ENCODE peak calls at places on chromosome 1, in four cellular contexts. L is K562, X is H1, V is HCT116. F is an unnamed sample.

GRCh38 chr1:75588779-75589475 is 22.0 kb downstream of the SLC44A5 start:
- DNase-seq in L (no peak), X (no peak), V (no peak), F (no peak)

GRCh38 chr1:9909222-9910046 is 635 bp downstream of the CTNNBIP1 start:
- DNase-seq in L (peak), X (no peak), V (no peak), F (no peak)

GRCh38 chr1:236325567-236325966 is 43.8 kb upstream of the ERO1B start:
- DNase-seq in L (no peak), X (no peak), V (no peak), F (no peak)

GRCh38 chr1:206895320-206895719 is 1.9 kb upstream of the IL24 start:
- DNase-seq in L (no peak), X (no peak), V (no peak), F (no peak)

GRCh38 chr1:8871965-8872399 is 6.5 kb downstream of the ENO1 start:
- DNase-seq in L (no peak), X (no peak), V (no peak), F (no peak)

GRCh38 chr1:78005755-78006154 is 1.0 kb downstream of the DNAJB4 start:
- DNase-seq in L (no peak), X (no peak), V (peak), F (no peak)

GRCh38 chr1:229685149-229685548 is 59.1 kb downstream of the URB2 start:
- DNase-seq in L (no peak), X (no peak), V (no peak), F (no peak)

GRCh38 chr1:2174348-2175054 is 20.1 kb downstream of the FAAP20 start:
- DNase-seq in L (peak), X (peak), V (peak), F (no peak)

GRCh38 chr1:173249349-173249748 is 42.2 kb upstream of the TNFSF4 start:
- DNase-seq in L (no peak), X (no peak), V (no peak), F (no peak)

GRCh38 chr1:165279831-165280351 is 76.6 kb downstream of the LMX1A start:
- DNase-seq in L (no peak), X (no peak), V (no peak), F (no peak)

GRCh38 chr1:19047373-19047772 is 90.9 kb upstream of the IFFO2 start:
- DNase-seq in L (no peak), X (no peak), V (no peak), F (no peak)

GRCh38 chr1:167516404-167517388 is 1.6 kb downstream of the CD247 start:
- DNase-seq in L (no peak), X (no peak), V (no peak), F (no peak)
- TF ChIP-seq YY1 in L (no peak), X (no peak), V (no peak), F (no peak)

GRCh38 chr1:220890582-220890981 is 11.3 kb downstream of the HLX start:
- DNase-seq in L (no peak), X (no peak), V (no peak), F (no peak)

GRCh38 chr1:220893701-220894024 is 14.4 kb downstream of the HLX start:
- DNase-seq in L (no peak), X (no peak), V (no peak), F (no peak)

GRCh38 chr1:220891221-220892085 is 12.2 kb downstream of the HLX start:
- DNase-seq in L (no peak), X (no peak), V (no peak), F (no peak)

GRCh38 chr1:220892997-220893700 is 13.9 kb downstream of the HLX start:
- DNase-seq in L (no peak), X (no peak), V (no peak), F (no peak)

DNA sequence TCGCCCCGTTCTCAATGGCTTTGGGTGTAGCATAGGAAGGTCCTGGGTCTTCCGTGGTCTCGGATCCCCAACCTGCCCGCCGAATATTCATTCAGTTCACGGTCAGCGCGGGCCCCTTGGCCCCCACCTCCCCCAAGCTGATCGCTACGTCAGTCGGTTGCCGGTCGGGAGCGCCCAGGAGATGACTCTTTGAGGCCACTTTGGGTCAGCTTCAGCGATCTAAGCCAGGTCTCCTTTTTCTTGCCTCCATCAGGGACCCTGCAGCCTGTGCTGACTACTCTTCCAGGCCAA is 12.8 kb downstream of the HLX start:
- DNase-seq in L (no peak), X (no peak), V (no peak), F (no peak)
- H3K9ac ChIP-seq in L (no peak), X (no peak), V (no peak), F (no peak)

DNA sequence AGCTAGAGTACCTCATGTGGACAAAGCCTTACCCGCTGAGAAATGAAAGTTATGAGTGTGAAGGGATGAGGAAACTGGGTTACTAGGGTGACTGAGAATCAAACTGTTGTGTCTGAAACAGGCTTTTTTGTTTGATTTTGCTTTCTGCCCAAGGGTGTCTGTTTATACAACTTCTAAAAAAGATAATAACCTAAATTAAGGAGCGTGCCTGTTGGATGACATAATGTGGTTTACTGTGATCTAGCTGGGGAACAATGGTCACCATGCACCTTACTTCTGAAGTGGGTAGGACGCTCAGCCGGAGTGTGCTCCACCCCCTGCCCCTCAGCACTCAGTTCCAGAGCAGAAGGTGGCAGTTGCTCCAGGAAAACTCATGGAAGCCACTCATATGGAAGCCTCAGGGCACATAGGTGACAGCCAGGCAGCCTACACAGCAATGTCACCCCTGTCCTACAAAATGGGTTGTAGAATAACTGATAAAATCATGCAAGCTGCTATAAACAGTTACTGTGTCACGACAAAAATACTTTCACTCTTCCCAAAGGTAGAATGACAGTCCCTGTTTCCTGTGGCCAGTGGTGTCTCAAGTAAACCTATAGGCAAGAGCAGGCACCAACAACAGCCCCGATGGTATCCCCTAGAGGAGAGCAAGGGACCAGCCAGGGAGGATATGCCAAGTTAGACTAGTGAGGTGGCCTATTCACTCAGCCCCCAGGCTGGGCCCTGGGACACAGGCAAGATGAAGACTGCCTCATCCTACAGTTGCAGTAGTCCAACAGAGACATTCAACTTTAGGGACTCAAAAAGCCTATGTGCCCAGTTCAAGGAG is 29.3 kb downstream of the SIPA1L2 start:
- DNase-seq in L (no peak), X (no peak), V (no peak), F (no peak)
- TF ChIP-seq YY1 in L (no peak), X (no peak), V (no peak), F (no peak)

DNA sequence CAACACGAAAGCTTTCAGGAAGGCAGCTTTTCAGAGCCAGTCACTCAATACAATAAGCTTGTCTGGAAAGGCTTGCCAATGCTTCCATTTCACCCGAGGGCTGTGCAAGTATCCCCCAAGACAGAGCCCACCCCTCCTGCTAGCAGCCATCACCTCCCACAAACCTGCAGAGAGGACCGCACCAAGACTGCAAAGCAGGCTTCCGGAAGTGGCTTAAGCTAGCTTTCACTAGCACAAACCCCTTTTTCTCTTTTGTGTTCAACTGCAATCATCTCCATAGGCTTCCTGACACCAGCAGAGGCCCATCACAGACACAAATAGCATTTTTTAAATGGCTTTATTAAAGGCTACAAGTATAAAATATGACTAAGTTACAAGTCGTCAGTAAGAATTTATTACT is 31.5 kb downstream of the C1orf198 start:
- DNase-seq in L (no peak), X (no peak), V (no peak), F (no peak)
- H3K9ac ChIP-seq in L (no peak), X (no peak), V (no peak), F (no peak)

GRCh38 chr1:6365047-6365446 is 28.5 kb downstream of the ACOT7 start:
- DNase-seq in L (no peak), X (no peak), V (no peak), F (no peak)
- TF ChIP-seq YY1 in L (no peak), X (no peak), V (no peak), F (no peak)

GRCh38 chr1:219422811-219423598 is 189.9 kb downstream of the ZC3H11B start:
- DNase-seq in L (no peak), X (no peak), V (no peak), F (no peak)
- H3K9ac ChIP-seq in L (no peak), X (no peak), V (no peak), F (no peak)

F was measured in NT2/D1.